ENCODE peak calls at places on chromosomes 3 and 15, in ten cellular contexts. U, V, B, F, P, T, K, O, G and E are unnamed samples.
A peak's percentile ranks its signal among the peaks of the same experiment; 100 is the strongest.

GRCh38 chr3:195187609-195188529 is 83.1 kb downstream of the XXYLT1 start:
- DNase-seq in U (no peak), V (no peak), B (no peak), F (no peak), P (no peak), T (no peak), K (no peak), O (no peak), G (no peak), E (no peak)

GRCh38 chr3:168121175-168121853 is 25.6 kb upstream of the GOLIM4 start:
- DNase-seq in U (no peak), V (no peak), B (no peak), F (no peak), P (no peak), T (no peak), K (no peak), O (no peak), G (no peak), E (no peak)

GRCh38 chr3:13108861-13109260 is 35.6 kb upstream of the IQSEC1 start:
- DNase-seq in U (no peak), V (no peak), B (no peak), F (no peak), P (no peak), T (no peak), K (no peak), O (no peak), G (no peak), E (no peak)

GRCh38 chr3:16477054-16477453 is 36.4 kb downstream of the RFTN1 start:
- DNase-seq in U (no peak), V (no peak), B (no peak), F (no peak), P (no peak), T (peak; percentile 25), K (no peak), O (no peak), G (no peak), E (no peak)

GRCh38 chr3:128180446-128180845 is 27.2 kb downstream of the EEFSEC start:
- DNase-seq in U (no peak), V (no peak), B (no peak), F (no peak), P (no peak), T (no peak), K (no peak), O (no peak), G (no peak), E (no peak)

GRCh38 chr3:104279617-104280016 is 1087.1 kb upstream of the ALCAM start:
- DNase-seq in U (no peak), V (no peak), B (no peak), F (no peak), P (no peak), T (peak; percentile 91), K (no peak), O (no peak), G (no peak), E (no peak)

GRCh38 chr15:99474981-99475753 is 90.6 kb upstream of the MEF2A start:
- DNase-seq in U (no peak), V (no peak), B (no peak), F (no peak), P (no peak), T (no peak), K (no peak), O (no peak), G (no peak), E (no peak)

GRCh38 chr15:40438712-40439111 is 2.0 kb upstream of the BAHD1 start:
- DNase-seq in U (no peak), V (no peak), B (no peak), F (no peak), P (no peak), T (no peak), K (no peak), O (no peak), G (no peak), E (no peak)

GRCh38 chr15:40367038-40367672 is 9.1 kb downstream of the DISP2 start:
- DNase-seq in U (no peak), V (no peak), B (no peak), F (no peak), P (no peak), T (no peak), K (no peak), O (peak; percentile 12), G (no peak), E (no peak)

GRCh38 chr3:114480442-114480841 is 186.6 kb downstream of the TIGIT start:
- DNase-seq in U (no peak), V (no peak), B (no peak), F (no peak), P (no peak), T (no peak), K (no peak), O (no peak), G (no peak), E (no peak)

GRCh38 chr3:168094877-168095610 is 680 bp downstream of the GOLIM4 start:
- DNase-seq in U (peak; percentile 68), V (no peak), B (no peak), F (no peak), P (no peak), T (peak; percentile 89), K (no peak), O (peak; percentile 63), G (peak; percentile 4), E (peak; percentile 32)

GRCh38 chr3:129502641-129503386 is 25.6 kb upstream of the RHO start:
- DNase-seq in U (no peak), V (no peak), B (no peak), F (no peak), P (no peak), T (no peak), K (no peak), O (no peak), G (no peak), E (no peak)

GRCh38 chr15:90031231-90031791 is 30.2 kb downstream of the ZNF710 start:
- DNase-seq in U (no peak), V (no peak), B (no peak), F (no peak), P (no peak), T (peak; percentile 64), K (no peak), O (peak; percentile 28), G (no peak), E (no peak)

GRCh38 chr3:67297715-67298475 is 299.8 kb downstream of the KBTBD8 start:
- DNase-seq in U (no peak), V (no peak), B (no peak), F (no peak), P (no peak), T (no peak), K (no peak), O (no peak), G (no peak), E (no peak)

GRCh38 chr15:74541494-74542191 is 623 bp downstream of the ARID3B start:
- DNase-seq in U (peak; percentile 34), V (peak; percentile 41), B (peak; percentile 32), F (no peak), P (peak; percentile 53), T (peak; percentile 74), K (peak; percentile 31), O (peak; percentile 70), G (peak; percentile 37), E (no peak)

GRCh38 chr3:30694668-30695067 is 88.3 kb downstream of the TGFBR2 start:
- DNase-seq in U (no peak), V (no peak), B (no peak), F (no peak), P (no peak), T (no peak), K (no peak), O (no peak), G (no peak), E (no peak)

GRCh38 chr15:76337739-76338554 is 1.4 kb downstream of the ISL2 start:
- DNase-seq in U (no peak), V (no peak), B (no peak), F (no peak), P (no peak), T (no peak), K (no peak), O (peak; percentile 21), G (no peak), E (no peak)

GRCh38 chr3:67947808-67948508 is 293.5 kb upstream of the SUCLG2 start:
- DNase-seq in U (no peak), V (peak; percentile 23), B (peak; percentile 38), F (peak; percentile 27), P (no peak), T (peak; percentile 1), K (peak; percentile 55), O (peak; percentile 18), G (peak; percentile 42), E (no peak)

GRCh38 chr3:61563614-61564404 is 2.4 kb downstream of the PTPRG start:
- DNase-seq in U (no peak), V (no peak), B (no peak), F (no peak), P (no peak), T (no peak), K (no peak), O (no peak), G (no peak), E (no peak)

GRCh38 chr15:73601449-73602425 is 31.5 kb downstream of the NPTN start:
- DNase-seq in U (no peak), V (no peak), B (no peak), F (no peak), P (no peak), T (peak; percentile 37), K (no peak), O (no peak), G (no peak), E (no peak)

GRCh38 chr3:133488785-133489367 is 84.6 kb upstream of the CDV3 start:
- DNase-seq in U (peak; percentile 20), V (no peak), B (no peak), F (peak; percentile 63), P (no peak), T (peak; percentile 76), K (no peak), O (no peak), G (no peak), E (no peak)

GRCh38 chr15:26630857-26631256 is 142.0 kb downstream of the GABRB3 start:
- DNase-seq in U (no peak), V (no peak), B (no peak), F (no peak), P (no peak), T (no peak), K (no peak), O (no peak), G (no peak), E (no peak)

GRCh38 chr15:38690737-38691332 is 126.2 kb upstream of the RASGRP1 start:
- DNase-seq in U (peak; percentile 68), V (peak; percentile 67), B (peak; percentile 60), F (peak; percentile 85), P (peak; percentile 59), T (peak; percentile 63), K (peak; percentile 72), O (peak; percentile 83), G (peak; percentile 72), E (no peak)

GRCh38 chr15:71743861-71744382 is 66.4 kb upstream of the NR2E3 start:
- DNase-seq in U (no peak), V (peak; percentile 26), B (no peak), F (peak; percentile 64), P (peak; percentile 5), T (peak; percentile 61), K (peak; percentile 21), O (peak; percentile 67), G (peak; percentile 53), E (no peak)

GRCh38 chr15:59180946-59181345 is 25.7 kb upstream of the LDHAL6B start:
- DNase-seq in U (no peak), V (no peak), B (no peak), F (no peak), P (no peak), T (no peak), K (no peak), O (no peak), G (no peak), E (no peak)

GRCh38 chr15:84725001-84725491 is 9.1 kb upstream of the SEC11A start:
- DNase-seq in U (no peak), V (no peak), B (no peak), F (no peak), P (no peak), T (peak; percentile 63), K (no peak), O (no peak), G (no peak), E (no peak)

GRCh38 chr3:46082849-46083248 is 55.6 kb upstream of the XCR1 start:
- DNase-seq in U (no peak), V (no peak), B (no peak), F (no peak), P (no peak), T (peak; percentile 18), K (no peak), O (no peak), G (no peak), E (no peak)

GRCh38 chr15:40244961-40245523 is 6.2 kb downstream of the PAK6 start:
- DNase-seq in U (no peak), V (no peak), B (no peak), F (peak; percentile 57), P (no peak), T (no peak), K (no peak), O (no peak), G (no peak), E (no peak)